ENCODE peak calls at places on chromosomes 1 and 21, in five cellular contexts. One of them, this sample, is unnamed. For H3K4me1, the result is how much of the 10 kb centered on the place peaks cover.

GRCh38 chr1:1400576-1401456 is 1.7 kb upstream of the CCNL2 start:
- DNase-seq in lower lobe of right lung: no peak
- DNase-seq in astrocyte: no peak
- DNase-seq in iPS DF 6.9: no peak
- DNase-seq in transverse colon: no peak
- DNase-seq in this sample: no peak

GRCh38 chr1:240998024-240998423 is 359.0 kb downstream of the RGS7 start:
- DNase-seq in lower lobe of right lung: no peak
- DNase-seq in astrocyte: peak
- DNase-seq in iPS DF 6.9: no peak
- DNase-seq in transverse colon: no peak
- DNase-seq in this sample: no peak

GRCh38 chr1:156629825-156630449 is 10.7 kb downstream of the HAPLN2 start:
- DNase-seq in lower lobe of right lung: no peak
- DNase-seq in astrocyte: no peak
- DNase-seq in iPS DF 6.9: no peak
- DNase-seq in transverse colon: no peak
- DNase-seq in this sample: no peak

GRCh38 chr21:42843021-42843420 is 36.3 kb downstream of the WDR4 start:
- DNase-seq in lower lobe of right lung: peak
- DNase-seq in astrocyte: no peak
- DNase-seq in iPS DF 6.9: no peak
- DNase-seq in transverse colon: no peak
- DNase-seq in this sample: no peak

GRCh38 chr1:211704567-211704942 is 29.1 kb upstream of the NEK2 start:
- DNase-seq in lower lobe of right lung: no peak
- DNase-seq in astrocyte: no peak
- DNase-seq in iPS DF 6.9: no peak
- DNase-seq in transverse colon: no peak
- DNase-seq in this sample: no peak

GRCh38 chr1:94319319-94320180 is 82.2 kb upstream of the ARHGAP29 start:
- DNase-seq in lower lobe of right lung: no peak
- DNase-seq in astrocyte: no peak
- DNase-seq in iPS DF 6.9: no peak
- DNase-seq in transverse colon: no peak
- DNase-seq in this sample: no peak

GRCh38 chr1:39243302-39243701 is 38.8 kb downstream of the MACF1 start:
- DNase-seq in lower lobe of right lung: no peak
- DNase-seq in astrocyte: no peak
- DNase-seq in iPS DF 6.9: no peak
- DNase-seq in transverse colon: no peak
- DNase-seq in this sample: no peak

GRCh38 chr1:93591833-93592635 is 89.6 kb downstream of the BCAR3 start:
- DNase-seq in lower lobe of right lung: peak
- DNase-seq in astrocyte: no peak
- DNase-seq in iPS DF 6.9: no peak
- DNase-seq in transverse colon: peak
- DNase-seq in this sample: no peak

GRCh38 chr1:1874901-1875300 is 16.0 kb downstream of the GNB1 start:
- DNase-seq in lower lobe of right lung: no peak
- DNase-seq in astrocyte: no peak
- DNase-seq in iPS DF 6.9: no peak
- DNase-seq in transverse colon: no peak
- DNase-seq in this sample: no peak

GRCh38 chr1:30675761-30676160 is 47.6 kb downstream of the MATN1 start:
- DNase-seq in lower lobe of right lung: no peak
- DNase-seq in astrocyte: no peak
- DNase-seq in iPS DF 6.9: no peak
- DNase-seq in transverse colon: no peak
- DNase-seq in this sample: no peak

GRCh38 chr1:183019860-183020259 is 3.4 kb upstream of the LAMC1 start:
- DNase-seq in lower lobe of right lung: no peak
- DNase-seq in astrocyte: peak
- DNase-seq in iPS DF 6.9: no peak
- DNase-seq in transverse colon: no peak
- DNase-seq in this sample: no peak

GRCh38 chr1:9629445-9630201 is 21.9 kb upstream of the PIK3CD start:
- DNase-seq in lower lobe of right lung: peak
- DNase-seq in astrocyte: no peak
- DNase-seq in iPS DF 6.9: no peak
- DNase-seq in transverse colon: peak
- DNase-seq in this sample: no peak

GRCh38 chr1:244254467-244254866 is 197.2 kb downstream of the ADSS2 start:
- DNase-seq in lower lobe of right lung: peak
- DNase-seq in astrocyte: no peak
- DNase-seq in iPS DF 6.9: no peak
- DNase-seq in transverse colon: peak
- DNase-seq in this sample: peak

GRCh38 chr1:170200665-170201397 is 55.1 kb downstream of the NTMT2 start:
- DNase-seq in lower lobe of right lung: no peak
- DNase-seq in astrocyte: no peak
- DNase-seq in iPS DF 6.9: no peak
- DNase-seq in transverse colon: no peak
- DNase-seq in this sample: no peak

GRCh38 chr1:53754484-53755312 is 15.7 kb upstream of the GLIS1 start:
- DNase-seq in lower lobe of right lung: no peak
- DNase-seq in astrocyte: no peak
- DNase-seq in iPS DF 6.9: peak
- DNase-seq in transverse colon: peak
- DNase-seq in this sample: peak

GRCh38 chr1:215282557-215282956 is 200.0 kb downstream of the KCNK2 start:
- DNase-seq in lower lobe of right lung: no peak
- DNase-seq in astrocyte: peak
- DNase-seq in iPS DF 6.9: no peak
- DNase-seq in transverse colon: no peak
- DNase-seq in this sample: no peak

GRCh38 chr1:167955915-167956314 is 19.0 kb upstream of the MPC2 start:
- DNase-seq in lower lobe of right lung: no peak
- DNase-seq in astrocyte: no peak
- DNase-seq in iPS DF 6.9: no peak
- DNase-seq in transverse colon: no peak
- DNase-seq in this sample: no peak

GRCh38 chr1:204829133-204829532 is 41.5 kb upstream of the NFASC start:
- DNase-seq in lower lobe of right lung: no peak
- DNase-seq in astrocyte: no peak
- DNase-seq in iPS DF 6.9: no peak
- DNase-seq in transverse colon: no peak
- DNase-seq in this sample: peak

GRCh38 chr1:156104065-156104810 is 10.3 kb upstream of the LMNA start:
- DNase-seq in lower lobe of right lung: peak
- DNase-seq in astrocyte: peak
- DNase-seq in iPS DF 6.9: no peak
- DNase-seq in transverse colon: peak
- DNase-seq in this sample: peak

GRCh38 chr1:168932539-168932938 is 174.0 kb upstream of the ATP1B1 start:
- DNase-seq in lower lobe of right lung: no peak
- DNase-seq in astrocyte: no peak
- DNase-seq in iPS DF 6.9: no peak
- DNase-seq in transverse colon: no peak
- DNase-seq in this sample: no peak

GRCh38 chr1:154420172-154420571 is 15.0 kb downstream of the IL6R start:
- DNase-seq in lower lobe of right lung: peak
- DNase-seq in astrocyte: peak
- DNase-seq in iPS DF 6.9: no peak
- DNase-seq in transverse colon: peak
- DNase-seq in this sample: peak

GRCh38 chr1:202625416-202626360 is 84.6 kb downstream of the SYT2 start:
- DNase-seq in lower lobe of right lung: peak
- DNase-seq in astrocyte: peak
- DNase-seq in iPS DF 6.9: no peak
- DNase-seq in transverse colon: peak
- DNase-seq in this sample: peak

GRCh38 chr1:66532798-66533783 is 862 bp upstream of the SGIP1 start:
- DNase-seq in lower lobe of right lung: peak
- DNase-seq in astrocyte: peak
- DNase-seq in iPS DF 6.9: no peak
- DNase-seq in transverse colon: no peak
- DNase-seq in this sample: peak

GRCh38 chr1:18109756-18110597 is 2.4 kb downstream of the IGSF21 start:
- DNase-seq in lower lobe of right lung: no peak
- DNase-seq in astrocyte: no peak
- DNase-seq in iPS DF 6.9: no peak
- DNase-seq in transverse colon: peak
- DNase-seq in this sample: peak

DNA sequence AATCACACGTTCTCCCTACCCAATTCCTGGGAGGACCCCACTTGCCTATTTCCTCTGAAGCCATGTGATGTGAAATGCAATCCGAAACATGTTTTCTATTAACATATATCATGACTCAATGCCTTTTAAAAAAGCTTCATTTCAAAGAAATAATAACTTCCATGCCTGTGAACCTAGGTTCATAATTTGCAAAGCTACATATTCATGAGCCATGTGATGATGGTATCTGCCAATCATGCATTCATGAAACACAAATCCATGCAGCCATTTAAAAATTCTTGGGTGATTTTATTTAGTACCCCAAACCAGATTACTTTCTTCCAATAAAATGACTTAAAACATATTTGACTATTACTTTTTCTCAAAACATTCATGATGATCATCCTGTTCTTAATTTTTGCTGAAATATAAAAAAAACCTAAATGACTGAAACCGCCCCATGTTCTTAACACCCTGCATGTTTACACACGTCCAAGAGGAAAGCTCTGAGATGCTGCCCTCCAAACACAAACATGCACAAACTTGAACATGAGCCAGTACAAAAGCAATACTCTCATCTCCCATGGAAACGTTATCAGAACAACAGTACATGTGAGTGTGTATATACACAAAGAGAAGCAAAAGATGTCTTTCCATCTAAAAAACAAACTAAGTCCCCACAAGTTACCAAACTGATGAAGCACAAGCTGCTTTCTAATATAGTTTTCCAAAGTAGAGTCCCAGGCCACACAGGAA is 140.1 kb downstream of the TGFBR3 start:
- DNase-seq in lower lobe of right lung: no peak
- DNase-seq in astrocyte: no peak
- DNase-seq in iPS DF 6.9: no peak
- DNase-seq in transverse colon: no peak
- DNase-seq in this sample: no peak
- H3K4me1 ChIP-seq in lower lobe of right lung: half or more
- H3K4me1 ChIP-seq in astrocyte: under half
- H3K4me1 ChIP-seq in iPS DF 6.9: under half
- H3K4me1 ChIP-seq in transverse colon: under half
- H3K4me1 ChIP-seq in this sample: under half

GRCh38 chr1:161196111-161196510 is 2.7 kb downstream of the ADAMTS4 start:
- DNase-seq in lower lobe of right lung: no peak
- DNase-seq in astrocyte: no peak
- DNase-seq in iPS DF 6.9: no peak
- DNase-seq in transverse colon: no peak
- DNase-seq in this sample: no peak
- H3K4me1 ChIP-seq in lower lobe of right lung: half or more
- H3K4me1 ChIP-seq in astrocyte: under half
- H3K4me1 ChIP-seq in iPS DF 6.9: under half
- H3K4me1 ChIP-seq in transverse colon: under half
- H3K4me1 ChIP-seq in this sample: under half

GRCh38 chr1:43538969-43539368 is 8.3 kb downstream of the PTPRF start:
- DNase-seq in lower lobe of right lung: no peak
- DNase-seq in astrocyte: no peak
- DNase-seq in iPS DF 6.9: no peak
- DNase-seq in transverse colon: no peak
- DNase-seq in this sample: no peak
- H3K4me1 ChIP-seq in lower lobe of right lung: under half
- H3K4me1 ChIP-seq in astrocyte: under half
- H3K4me1 ChIP-seq in iPS DF 6.9: under half
- H3K4me1 ChIP-seq in transverse colon: half or more
- H3K4me1 ChIP-seq in this sample: under half

GRCh38 chr1:10898921-10899320 is 102.5 kb upstream of the CASZ1 start:
- DNase-seq in lower lobe of right lung: no peak
- DNase-seq in astrocyte: no peak
- DNase-seq in iPS DF 6.9: no peak
- DNase-seq in transverse colon: no peak
- DNase-seq in this sample: peak

GRCh38 chr1:10900691-10901090 is 104.2 kb upstream of the CASZ1 start:
- DNase-seq in lower lobe of right lung: no peak
- DNase-seq in astrocyte: no peak
- DNase-seq in iPS DF 6.9: no peak
- DNase-seq in transverse colon: no peak
- DNase-seq in this sample: peak

GRCh38 chr1:10899490-10900264 is 103.2 kb upstream of the CASZ1 start:
- DNase-seq in lower lobe of right lung: no peak
- DNase-seq in astrocyte: no peak
- DNase-seq in iPS DF 6.9: no peak
- DNase-seq in transverse colon: no peak
- DNase-seq in this sample: no peak

GRCh38 chr1:10901091-10901893 is 104.8 kb upstream of the CASZ1 start:
- DNase-seq in lower lobe of right lung: peak
- DNase-seq in astrocyte: peak
- DNase-seq in iPS DF 6.9: no peak
- DNase-seq in transverse colon: peak
- DNase-seq in this sample: peak

DNA sequence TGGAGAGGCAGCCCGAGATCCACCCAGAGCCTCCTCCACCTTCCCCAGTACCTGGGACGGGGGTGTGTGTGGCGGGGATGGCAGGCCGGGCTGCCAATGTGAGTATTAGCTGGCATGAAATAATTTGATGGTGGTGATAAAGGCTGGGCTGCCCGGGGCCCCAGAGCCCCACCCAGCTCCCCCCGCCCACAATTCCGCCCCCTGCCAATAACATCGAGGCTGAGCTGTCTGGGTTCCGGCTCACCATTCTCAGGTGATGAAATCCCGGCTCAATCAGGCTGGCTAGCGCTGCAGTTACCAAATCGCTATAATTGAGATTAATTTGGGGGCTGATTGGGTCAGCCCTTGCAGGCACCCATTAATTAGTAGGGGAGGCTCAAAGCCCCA is 103.8 kb upstream of the CASZ1 start:
- DNase-seq in lower lobe of right lung: no peak
- DNase-seq in astrocyte: no peak
- DNase-seq in iPS DF 6.9: no peak
- DNase-seq in transverse colon: no peak
- DNase-seq in this sample: peak
- H3K4me1 ChIP-seq in lower lobe of right lung: under half
- H3K4me1 ChIP-seq in astrocyte: under half
- H3K4me1 ChIP-seq in iPS DF 6.9: under half
- H3K4me1 ChIP-seq in transverse colon: under half
- H3K4me1 ChIP-seq in this sample: under half

This sample was measured in endodermal cell.